ENCODE peak calls at places on chromosomes 12 and 14, in eight cellular contexts. One of them, this sample, is unnamed.

GRCh38 chr14:51871846-51872245 is 11.4 kb downstream of the GNG2 start:
- DNase-seq in T follicular helper cell: no peak
- DNase-seq in GM10248: no peak
- DNase-seq in CD8-positive, alpha-beta T cell: no peak
- DNase-seq in non-pigmented ciliary epithelial cell: no peak
- DNase-seq in HFFc6: no peak
- DNase-seq in progenitor cell of endocrine pancreas: no peak
- DNase-seq in mucosa of gallbladder: no peak
- DNase-seq in this sample: no peak

GRCh38 chr12:47207829-47208248 is 128.1 kb upstream of the AMIGO2 start:
- DNase-seq in T follicular helper cell: no peak
- DNase-seq in GM10248: peak; percentile 52
- DNase-seq in CD8-positive, alpha-beta T cell: no peak
- DNase-seq in non-pigmented ciliary epithelial cell: no peak
- DNase-seq in HFFc6: no peak
- DNase-seq in progenitor cell of endocrine pancreas: no peak
- DNase-seq in mucosa of gallbladder: no peak
- DNase-seq in this sample: peak; percentile 59

GRCh38 chr12:111757361-111758119 is 9.2 kb upstream of the ALDH2 start:
- DNase-seq in T follicular helper cell: no peak
- DNase-seq in GM10248: peak; percentile 62
- DNase-seq in CD8-positive, alpha-beta T cell: no peak
- DNase-seq in non-pigmented ciliary epithelial cell: no peak
- DNase-seq in HFFc6: no peak
- DNase-seq in progenitor cell of endocrine pancreas: no peak
- DNase-seq in mucosa of gallbladder: peak; percentile 51
- DNase-seq in this sample: no peak

GRCh38 chr12:100234166-100234565 is 32.7 kb downstream of the DEPDC4 start:
- DNase-seq in T follicular helper cell: no peak
- DNase-seq in GM10248: no peak
- DNase-seq in CD8-positive, alpha-beta T cell: no peak
- DNase-seq in non-pigmented ciliary epithelial cell: no peak
- DNase-seq in HFFc6: peak; percentile 3
- DNase-seq in progenitor cell of endocrine pancreas: no peak
- DNase-seq in mucosa of gallbladder: no peak
- DNase-seq in this sample: no peak

GRCh38 chr12:40662366-40662765 is 29.9 kb upstream of the CNTN1 start:
- DNase-seq in T follicular helper cell: no peak
- DNase-seq in GM10248: no peak
- DNase-seq in CD8-positive, alpha-beta T cell: no peak
- DNase-seq in non-pigmented ciliary epithelial cell: no peak
- DNase-seq in HFFc6: no peak
- DNase-seq in progenitor cell of endocrine pancreas: no peak
- DNase-seq in mucosa of gallbladder: no peak
- DNase-seq in this sample: no peak

GRCh38 chr14:102985665-102986064 is 63.2 kb downstream of the AMN start:
- DNase-seq in T follicular helper cell: no peak
- DNase-seq in GM10248: peak; percentile 78
- DNase-seq in CD8-positive, alpha-beta T cell: no peak
- DNase-seq in non-pigmented ciliary epithelial cell: no peak
- DNase-seq in HFFc6: no peak
- DNase-seq in progenitor cell of endocrine pancreas: no peak
- DNase-seq in mucosa of gallbladder: peak; percentile 26
- DNase-seq in this sample: no peak

GRCh38 chr14:86221000-86221399 is 691.1 kb downstream of the FLRT2 start:
- DNase-seq in T follicular helper cell: no peak
- DNase-seq in GM10248: no peak
- DNase-seq in CD8-positive, alpha-beta T cell: no peak
- DNase-seq in non-pigmented ciliary epithelial cell: no peak
- DNase-seq in HFFc6: no peak
- DNase-seq in progenitor cell of endocrine pancreas: peak; percentile 11
- DNase-seq in mucosa of gallbladder: no peak
- DNase-seq in this sample: no peak

GRCh38 chr12:44465139-44465538 is 411.0 kb downstream of the NELL2 start:
- DNase-seq in T follicular helper cell: no peak
- DNase-seq in GM10248: no peak
- DNase-seq in CD8-positive, alpha-beta T cell: no peak
- DNase-seq in non-pigmented ciliary epithelial cell: no peak
- DNase-seq in HFFc6: no peak
- DNase-seq in progenitor cell of endocrine pancreas: no peak
- DNase-seq in mucosa of gallbladder: no peak
- DNase-seq in this sample: no peak

GRCh38 chr14:44113769-44114730 is 393.0 kb downstream of the FSCB start:
- DNase-seq in T follicular helper cell: no peak
- DNase-seq in GM10248: no peak
- DNase-seq in CD8-positive, alpha-beta T cell: no peak
- DNase-seq in non-pigmented ciliary epithelial cell: no peak
- DNase-seq in HFFc6: no peak
- DNase-seq in progenitor cell of endocrine pancreas: no peak
- DNase-seq in mucosa of gallbladder: no peak
- DNase-seq in this sample: no peak

GRCh38 chr12:22477894-22478287 is 66.5 kb downstream of the C2CD5 start:
- DNase-seq in T follicular helper cell: no peak
- DNase-seq in GM10248: peak; percentile 8
- DNase-seq in CD8-positive, alpha-beta T cell: no peak
- DNase-seq in non-pigmented ciliary epithelial cell: no peak
- DNase-seq in HFFc6: no peak
- DNase-seq in progenitor cell of endocrine pancreas: no peak
- DNase-seq in mucosa of gallbladder: no peak
- DNase-seq in this sample: no peak

GRCh38 chr12:62256408-62257079 is 3.7 kb upstream of the USP15 start:
- DNase-seq in T follicular helper cell: no peak
- DNase-seq in GM10248: no peak
- DNase-seq in CD8-positive, alpha-beta T cell: peak; percentile 10
- DNase-seq in non-pigmented ciliary epithelial cell: no peak
- DNase-seq in HFFc6: no peak
- DNase-seq in progenitor cell of endocrine pancreas: no peak
- DNase-seq in mucosa of gallbladder: no peak
- DNase-seq in this sample: no peak

GRCh38 chr12:100174506-100174905 is 26.1 kb upstream of the ACTR6 start:
- DNase-seq in T follicular helper cell: no peak
- DNase-seq in GM10248: no peak
- DNase-seq in CD8-positive, alpha-beta T cell: no peak
- DNase-seq in non-pigmented ciliary epithelial cell: no peak
- DNase-seq in HFFc6: no peak
- DNase-seq in progenitor cell of endocrine pancreas: no peak
- DNase-seq in mucosa of gallbladder: no peak
- DNase-seq in this sample: no peak